ENCODE peak calls at places on chromosome X, in eight cellular contexts. B is AG04449, W is astrocyte of the spinal cord, T is adipocyte, I is OCI-LY7, Y is right atrium auricular region, U is HFF-Myc, Z is psoas muscle. C is an unnamed sample.
A peak's percentile ranks its signal among the peaks of the same experiment; 100 is the strongest.

GRCh38 chrX:71111141-71111843 is at the start of gene IL2RG:
- DNase-seq in Z (no peak), B (no peak), T (no peak), W (no peak), U (no peak), Y (no peak), I (peak; percentile 84), C (peak; percentile 91)

GRCh38 chrX:121009764-121010163 is 24.2 kb upstream of the CT47A1 start:
- DNase-seq in W (no peak), U (no peak), I (no peak), Y (no peak), Z (no peak), T (no peak), B (no peak), C (no peak)

GRCh38 chrX:71615954-71616353 is 2.4 kb downstream of the CXCR3 start:
- DNase-seq in I (no peak), T (no peak), B (no peak), Y (no peak), Z (no peak), W (no peak), U (no peak), C (no peak)

GRCh38 chrX:134622056-134622812 is 36.0 kb downstream of the PLAC1 start:
- DNase-seq in U (peak; percentile 66), B (peak; percentile 47), Y (no peak), I (no peak), Z (no peak), T (peak; percentile 75), W (peak; percentile 89), C (peak; percentile 69)

GRCh38 chrX:29890646-29891200 is 324.6 kb upstream of the MAGEB2 start:
- DNase-seq in I (no peak), U (no peak), B (no peak), Z (no peak), W (peak; percentile 2), T (no peak), Y (no peak), C (peak; percentile 18)

GRCh38 chrX:36583674-36584073 is 424.5 kb upstream of the FAM47C start:
- DNase-seq in U (no peak), B (no peak), W (no peak), Y (no peak), T (no peak), I (no peak), Z (no peak), C (no peak)

GRCh38 chrX:36957425-36958328 is 50.5 kb upstream of the FAM47C start:
- DNase-seq in W (no peak), U (no peak), T (peak; percentile 54), I (no peak), Y (no peak), Z (no peak), B (no peak), C (no peak)

GRCh38 chrX:41670108-41670507 is 18.7 kb upstream of the GPR34 start:
- DNase-seq in W (no peak), U (no peak), T (no peak), Z (no peak), I (no peak), Y (no peak), B (no peak), C (no peak)

GRCh38 chrX:47321386-47321785 is 49.0 kb upstream of the ZNF157 start:
- DNase-seq in Z (peak; percentile 66), W (peak; percentile 71), U (peak; percentile 10), I (no peak), Y (peak; percentile 59), B (no peak), T (peak; percentile 43), C (no peak)

GRCh38 chrX:7110821-7111276 is 36.7 kb upstream of the STS start:
- DNase-seq in B (no peak), Z (no peak), U (no peak), Y (no peak), W (no peak), T (no peak), I (peak; percentile 88), C (peak; percentile 85)

DNA sequence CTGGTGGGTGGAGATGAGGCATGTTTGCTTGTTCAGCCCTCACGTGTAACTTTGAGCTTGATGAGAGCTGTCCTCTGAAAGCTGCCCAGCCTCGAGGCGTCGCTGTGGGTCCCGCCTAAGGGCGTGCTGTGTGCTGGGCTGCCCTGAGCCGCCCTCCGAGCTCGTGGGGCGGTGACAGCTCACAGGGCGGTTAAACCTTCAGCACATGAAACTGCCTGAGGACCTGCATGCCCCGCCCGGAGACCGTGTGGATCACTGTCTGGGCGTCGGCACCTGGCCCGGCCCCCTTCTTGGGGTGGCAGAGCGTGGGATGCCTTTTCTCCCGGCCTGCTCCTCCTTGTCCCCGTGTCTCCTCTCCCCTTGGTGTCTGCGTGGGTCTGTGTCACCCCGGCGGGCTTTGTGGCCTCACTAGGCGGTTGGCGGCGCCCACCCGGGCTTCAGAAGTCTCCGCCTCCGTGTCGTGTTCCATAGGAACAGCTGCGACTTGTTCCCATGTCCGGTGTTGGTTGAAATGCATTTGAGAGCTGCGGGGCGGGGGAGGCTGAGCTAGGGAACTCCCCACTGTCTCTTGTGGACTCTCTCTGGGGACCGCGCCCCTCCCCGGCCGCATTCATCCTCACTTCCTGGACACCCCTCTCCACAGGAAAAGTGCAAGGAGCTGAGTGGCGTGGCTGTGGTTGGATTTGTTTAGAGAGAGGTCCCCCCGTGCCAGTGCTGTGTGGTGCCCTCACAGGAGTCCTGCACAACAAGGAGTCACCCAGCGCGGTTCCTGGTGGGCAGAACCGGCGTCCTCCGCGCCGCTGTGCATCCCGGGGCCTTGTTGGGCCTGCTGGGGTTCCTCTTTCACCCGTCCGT is 6.8 kb downstream of the AKAP17A start:
- DNase-seq in T (no peak), Z (no peak), Y (no peak), W (no peak), B (no peak), U (no peak), I (no peak), C (no peak)
- H3K4me3 ChIP-seq in T (no peak overlapping the region), Z (no peak overlapping the region), Y (no peak overlapping the region), W (no peak overlapping the region), B (no peak overlapping the region), U (no peak overlapping the region), I (no peak overlapping the region), C (no peak overlapping the region)

GRCh38 chrX:136147320-136147901 is at the start of gene FHL1:
- DNase-seq in T (peak; percentile 77), U (no peak), Y (no peak), W (no peak), Z (peak; percentile 80), B (no peak), I (peak; percentile 4), C (no peak)

GRCh38 chrX:136143714-136144113 is 3.6 kb upstream of the FHL1 start:
- DNase-seq in I (no peak), U (no peak), W (no peak), B (no peak), T (no peak), Y (no peak), Z (no peak), C (no peak)

GRCh38 chrX:136146614-136147319 is 566 bp upstream of the FHL1 start:
- DNase-seq in Y (no peak), Z (peak; percentile 53), U (no peak), B (no peak), W (no peak), T (peak; percentile 31), I (no peak), C (no peak)

GRCh38 chrX:136148391-136148790 is 1.1 kb downstream of the FHL1 start:
- DNase-seq in Z (no peak), B (no peak), T (no peak), I (no peak), Y (no peak), W (no peak), U (no peak), C (no peak)

DNA sequence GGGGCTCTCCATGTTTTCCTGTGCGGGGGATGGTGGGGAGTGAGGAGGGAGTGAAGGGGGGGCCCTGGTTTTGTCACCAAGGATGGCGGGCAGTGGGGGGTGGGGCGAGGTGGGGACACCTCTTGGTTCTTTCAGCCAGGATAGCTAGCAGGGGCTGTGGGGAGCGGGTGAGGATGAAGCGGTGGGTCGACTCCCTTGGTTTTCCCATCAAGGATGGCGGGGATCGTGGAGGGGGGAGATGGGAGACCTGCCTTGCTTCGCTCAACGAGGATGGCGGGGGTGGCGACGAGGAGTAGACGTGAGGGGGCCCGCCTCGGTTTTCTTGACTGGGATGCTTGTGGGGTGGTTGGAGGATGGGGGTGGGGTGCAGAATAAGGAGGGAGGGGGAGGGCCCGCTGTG is 633 bp downstream of the FHL1 start:
- DNase-seq in I (no peak), Z (peak; percentile 54), W (no peak), U (no peak), B (no peak), Y (no peak), T (peak; percentile 21), C (no peak)
- H3K4me3 ChIP-seq in I (no peak overlapping the region), Z (peak overlapping the region; percentile 71), W (peak overlapping the region; percentile 51), U (peak overlapping the region; percentile 49), B (peak overlapping the region; percentile 61), Y (peak overlapping the region; percentile 72), T (peak overlapping the region; percentile 82), C (no peak overlapping the region)

DNA sequence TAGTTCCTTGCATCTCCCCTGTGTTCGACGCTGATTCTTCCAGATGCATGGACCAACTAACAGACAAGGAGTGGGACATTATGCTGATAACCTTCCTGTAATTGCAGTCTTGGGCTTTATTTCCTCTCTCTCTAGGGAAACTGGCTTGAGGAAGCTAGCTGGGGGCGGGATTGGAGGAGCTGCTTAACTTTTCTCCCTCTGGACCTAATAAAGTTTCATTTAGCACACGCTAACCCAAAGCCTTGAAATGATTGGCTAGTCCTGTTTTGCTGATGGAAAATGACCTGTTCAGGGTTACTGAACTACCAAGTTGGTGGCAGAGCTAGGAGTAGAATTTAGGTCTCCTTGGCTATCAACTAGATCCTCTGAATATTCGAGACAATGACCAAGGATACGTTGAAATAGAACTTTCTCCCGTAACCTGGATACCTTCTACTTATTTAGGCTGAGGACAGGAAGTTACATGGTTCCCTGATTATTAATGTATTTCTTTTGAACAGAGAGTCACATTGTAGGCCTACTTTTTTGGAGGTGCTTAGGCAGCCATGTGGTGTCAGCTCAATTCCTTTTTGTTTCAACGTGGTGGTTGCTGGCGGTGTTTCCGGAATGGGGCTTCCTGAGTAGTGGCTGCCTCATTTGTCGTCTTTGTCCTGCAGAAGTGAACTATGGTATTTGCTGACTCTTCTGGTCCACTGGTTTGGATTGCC is 2.0 kb downstream of the PGK1 start:
- DNase-seq in I (no peak), U (no peak), T (no peak), Y (no peak), W (no peak), Z (no peak), B (no peak), C (peak; percentile 26)
- H3K4me3 ChIP-seq in I (peak overlapping the region; percentile 100), U (peak overlapping the region; percentile 91), T (peak overlapping the region; percentile 94), Y (no peak overlapping the region), W (peak overlapping the region; percentile 90), Z (peak overlapping the region; percentile 79), B (peak overlapping the region; percentile 76), C (peak overlapping the region; percentile 97)

GRCh38 chrX:153880440-153880815 is 5.5 kb downstream of the L1CAM start:
- DNase-seq in W (no peak), B (no peak), I (no peak), T (no peak), Z (peak; percentile 19), Y (no peak), U (no peak), C (no peak)

GRCh38 chrX:153882557-153882956 is 3.4 kb downstream of the L1CAM start:
- DNase-seq in Y (no peak), W (no peak), I (no peak), B (no peak), T (no peak), U (no peak), Z (no peak), C (no peak)

GRCh38 chrX:153882086-153882498 is 3.9 kb downstream of the L1CAM start:
- DNase-seq in Y (no peak), W (no peak), T (no peak), U (no peak), B (no peak), Z (no peak), I (no peak), C (no peak)

GRCh38 chrX:153879741-153880439 is 6.1 kb downstream of the L1CAM start:
- DNase-seq in W (no peak), U (no peak), I (no peak), B (no peak), T (no peak), Y (no peak), Z (peak; percentile 24), C (no peak)

GRCh38 chrX:153881281-153881680 is 4.7 kb downstream of the L1CAM start:
- DNase-seq in U (no peak), Y (no peak), T (no peak), B (no peak), I (no peak), W (no peak), Z (peak; percentile 15), C (no peak)
- H3K4me3 ChIP-seq in U (no peak overlapping the region), Y (no peak overlapping the region), T (no peak overlapping the region), B (no peak overlapping the region), I (no peak overlapping the region), W (no peak overlapping the region), Z (no peak overlapping the region), C (no peak overlapping the region)